ENCODE peak calls at places on chromosome 7, in four cellular contexts. W is HCT116, V is IMR-90, S is SK-N-SH. D is an unnamed sample.

GRCh38 chr7:113026941-113027340 is 59.7 kb downstream of the GPR85 start:
- DNase-seq in W (no peak), V (peak; percentile 45), S (no peak), D (no peak)

GRCh38 chr7:47672267-47672920 is 90.5 kb upstream of the TNS3 start:
- DNase-seq in W (no peak), V (no peak), S (no peak), D (no peak)

GRCh38 chr7:148772297-148773089 is 73.8 kb downstream of the CUL1 start:
- DNase-seq in W (peak; percentile 82), V (peak; percentile 98), S (no peak), D (peak; percentile 63)

GRCh38 chr7:78198756-78199155 is 400.2 kb downstream of the PHTF2 start:
- DNase-seq in W (no peak), V (peak; percentile 75), S (no peak), D (no peak)

GRCh38 chr7:32506266-32507054 is 11.2 kb downstream of the AVL9 start:
- DNase-seq in W (peak; percentile 77), V (peak; percentile 90), S (no peak), D (peak; percentile 79)

GRCh38 chr7:30708983-30709382 is 26.7 kb upstream of the CRHR2 start:
- DNase-seq in W (no peak), V (no peak), S (no peak), D (no peak)

GRCh38 chr7:131556055-131556911 is at the start of gene PODXL:
- DNase-seq in W (no peak), V (peak; percentile 17), S (peak; percentile 99), D (peak; percentile 57)

GRCh38 chr7:27235387-27236052 is 7.1 kb upstream of the EVX1 start:
- DNase-seq in W (peak; percentile 16), V (no peak), S (peak; percentile 85), D (peak; percentile 70)

GRCh38 chr7:4561775-4562174 is 120.3 kb upstream of the FOXK1 start:
- DNase-seq in W (peak; percentile 4), V (no peak), S (no peak), D (no peak)

GRCh38 chr7:28957822-28958234 is 302 bp downstream of the TRIL start:
- DNase-seq in W (no peak), V (no peak), S (peak; percentile 80), D (no peak)

GRCh38 chr7:135855836-135856235 is 107.2 kb upstream of the FAM180A start:
- DNase-seq in W (no peak), V (no peak), S (no peak), D (no peak)

GRCh38 chr7:69204936-69205335 is 393.3 kb upstream of the AUTS2 start:
- DNase-seq in W (no peak), V (no peak), S (no peak), D (no peak)

GRCh38 chr7:18109762-18110161 is 82.1 kb upstream of the PRPS1L1 start:
- DNase-seq in W (no peak), V (peak; percentile 55), S (no peak), D (no peak)

GRCh38 chr7:102890292-102890970 is 22.4 kb upstream of the LRRC17 start:
- DNase-seq in W (no peak), V (peak; percentile 91), S (no peak), D (no peak)

GRCh38 chr7:77479536-77480088 is 57.5 kb upstream of the PTPN12 start:
- DNase-seq in W (no peak), V (peak; percentile 30), S (no peak), D (peak; percentile 33)

GRCh38 chr7:47693161-47693740 is 111.3 kb upstream of the TNS3 start:
- DNase-seq in W (no peak), V (peak; percentile 76), S (no peak), D (no peak)

GRCh38 chr7:129438839-129439640 is 4.8 kb downstream of the STRIP2 start:
- DNase-seq in W (peak; percentile 56), V (peak; percentile 70), S (no peak), D (peak; percentile 58)

GRCh38 chr7:44288811-44289340 is 36.5 kb downstream of the CAMK2B start:
- DNase-seq in W (no peak), V (no peak), S (peak; percentile 32), D (no peak)

GRCh38 chr7:30423793-30424505 is 54.6 kb downstream of the NOD1 start:
- DNase-seq in W (no peak), V (no peak), S (no peak), D (no peak)

GRCh38 chr7:44727346-44728262 is 21.0 kb upstream of the ZMIZ2 start:
- DNase-seq in W (no peak), V (peak; percentile 81), S (no peak), D (no peak)

GRCh38 chr7:569996-570800 is 50.6 kb upstream of the PDGFA start:
- DNase-seq in W (no peak), V (no peak), S (no peak), D (no peak)

GRCh38 chr7:45269192-45269591 is 111.6 kb downstream of the RAMP3 start:
- DNase-seq in W (no peak), V (no peak), S (no peak), D (no peak)

GRCh38 chr7:91089382-91089963 is 174.8 kb upstream of the FZD1 start:
- DNase-seq in W (peak; percentile 26), V (peak; percentile 48), S (peak; percentile 34), D (peak; percentile 24)

GRCh38 chr7:39688611-39689485 is 65.5 kb downstream of the RALA start:
- DNase-seq in W (no peak), V (no peak), S (no peak), D (peak; percentile 24)

GRCh38 chr7:111224354-111225231 is 133.7 kb downstream of the LRRN3 start:
- DNase-seq in W (no peak), V (no peak), S (no peak), D (no peak)

GRCh38 chr7:121139427-121139826 is 150.9 kb downstream of the CPED1 start:
- DNase-seq in W (no peak), V (peak; percentile 18), S (no peak), D (no peak)

GRCh38 chr7:43108255-43109011 is 4.0 kb upstream of the HECW1 start:
- DNase-seq in W (peak; percentile 44), V (peak; percentile 39), S (peak; percentile 76), D (peak; percentile 58)

GRCh38 chr7:2108501-2109250 is 124.1 kb downstream of the MAD1L1 start:
- DNase-seq in W (no peak), V (peak; percentile 32), S (peak; percentile 68), D (no peak)

DNA sequence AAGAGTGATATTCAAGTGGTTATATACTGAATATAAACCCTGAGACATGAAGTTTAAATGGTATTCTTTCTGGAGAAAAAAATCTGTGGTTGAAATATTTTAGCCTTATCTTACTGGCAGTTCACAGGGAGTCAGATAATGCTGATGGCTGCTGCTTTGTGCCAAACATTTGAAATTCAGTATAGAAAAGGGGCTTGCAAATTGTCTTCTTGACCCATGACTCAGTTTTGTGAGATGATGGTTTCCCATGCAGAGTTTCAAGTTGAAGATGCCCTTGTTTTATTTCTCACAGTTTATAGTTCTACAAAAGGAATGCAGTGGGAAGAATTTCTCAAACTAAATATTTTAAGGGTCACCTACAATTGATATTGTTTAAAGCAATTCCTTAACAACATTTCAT is 251.1 kb upstream of the MEOX2 start:
- DNase-seq in W (no peak), V (peak; percentile 56), S (no peak), D (no peak)
- TF ChIP-seq RAD21 in W (no peak), V (no peak), S (no peak), D (no peak)

GRCh38 chr7:151079199-151079910 is 1.3 kb downstream of the FASTK start:
- DNase-seq in W (no peak), V (no peak), S (no peak), D (no peak)

GRCh38 chr7:151081170-151082101 is 827 bp upstream of the FASTK start:
- DNase-seq in W (no peak), V (no peak), S (peak; percentile 63), D (peak; percentile 46)

GRCh38 chr7:151080522-151081169 is at the start of gene FASTK:
- DNase-seq in W (peak; percentile 65), V (peak; percentile 88), S (peak; percentile 99), D (peak; percentile 89)

GRCh38 chr7:151078233-151079040 is 2.2 kb downstream of the FASTK start:
- DNase-seq in W (no peak), V (no peak), S (no peak), D (no peak)

GRCh38 chr7:151080091-151080521 is 503 bp downstream of the FASTK start:
- DNase-seq in W (no peak), V (no peak), S (peak; percentile 77), D (peak; percentile 45)
- H3K4me1 ChIP-seq in W (peaks cover 63% of the 10 kb centered on the region), V (peaks cover 22% of the 10 kb centered on the region), S (peaks cover 42% of the 10 kb centered on the region), D (peaks cover 57% of the 10 kb centered on the region)

GRCh38 chr7:82032899-82033298 is 263.1 kb upstream of the HGF start:
- DNase-seq in W (no peak), V (no peak), S (no peak), D (no peak)
- H3K27ac ChIP-seq in W (no peak overlapping the region), V (no peak overlapping the region), S (no peak overlapping the region), D (no peak overlapping the region)

GRCh38 chr7:16438988-16439387 is 17.6 kb upstream of the CRPPA start:
- DNase-seq in W (no peak), V (no peak), S (no peak), D (peak; percentile 14)
- TF ChIP-seq RAD21 in W (no peak), V (no peak), S (no peak), D (no peak)

DNA sequence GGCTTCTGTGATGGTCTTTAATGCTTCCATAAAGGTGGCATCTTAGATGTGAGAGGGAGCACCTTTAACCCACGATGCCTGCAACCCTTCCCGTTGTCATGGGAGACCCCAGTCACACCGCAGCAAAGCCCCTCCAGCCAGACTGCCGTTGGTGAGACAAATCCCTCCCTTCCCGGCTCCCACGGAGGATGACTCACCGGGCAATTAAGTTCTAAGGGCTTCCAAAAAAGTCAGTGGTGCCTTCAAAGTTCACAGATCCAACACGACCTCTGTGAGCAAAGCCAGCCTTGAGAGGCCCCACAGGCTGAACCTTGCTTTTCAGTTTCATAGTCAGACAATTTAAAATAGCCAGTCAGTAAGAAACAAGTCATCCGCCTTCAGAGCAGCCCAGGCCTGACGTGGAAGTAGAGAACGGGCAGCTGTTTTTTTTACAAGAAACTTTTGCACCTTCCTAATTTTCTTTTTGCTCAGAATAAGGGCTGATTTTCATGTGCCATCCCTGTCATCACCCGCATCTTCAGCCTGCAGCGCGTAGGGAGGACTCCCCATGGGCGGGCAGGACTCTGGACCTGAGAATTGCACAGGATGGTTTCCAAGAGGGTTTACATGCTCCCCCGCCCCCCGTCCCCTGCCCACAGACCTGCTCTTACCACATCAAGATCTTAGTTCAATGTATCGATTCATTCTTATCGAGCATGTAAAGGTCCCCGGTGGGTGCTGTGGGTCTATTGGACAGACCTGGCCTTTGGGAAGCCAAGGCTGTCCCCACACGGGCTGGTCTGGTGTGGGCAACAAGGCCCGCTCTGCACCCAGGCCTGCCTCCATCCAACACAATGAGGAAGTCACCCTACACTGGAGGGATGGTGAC is 333.9 kb downstream of the DNAJB6 start:
- DNase-seq in W (no peak), V (no peak), S (no peak), D (no peak)
- H3K4me1 ChIP-seq in W (peaks cover 24% of the 10 kb centered on the region), V (no peaks in the 10 kb centered on the region), S (peaks cover 16% of the 10 kb centered on the region), D (no peaks in the 10 kb centered on the region)

GRCh38 chr7:150948791-150949251 is 29.3 kb downstream of the KCNH2 start:
- DNase-seq in W (no peak), V (no peak), S (peak; percentile 58), D (no peak)
- H3K27ac ChIP-seq in W (no peak overlapping the region), V (no peak overlapping the region), S (no peak overlapping the region), D (no peak overlapping the region)

D was measured in A549.